ENCODE peak calls at places on chromosomes 7 and 10, in six cellular contexts. X is AG04449, J is mesothelial cell of epicardium, D is right lobe of liver, W is foreskin fibroblast, Z is GM12865. E is an unnamed sample.

GRCh38 chr10:6737758-6738463 is 157.8 kb upstream of the PRKCQ start:
- DNase-seq in X (no peak), J (no peak), D (no peak), W (peak), Z (no peak), E (no peak)

GRCh38 chr7:30510124-30511074 is 5.8 kb upstream of the GGCT start:
- DNase-seq in X (no peak), J (no peak), D (no peak), W (no peak), Z (peak), E (peak)

GRCh38 chr10:126384269-126384873 is 3.9 kb downstream of the ADAM12 start:
- DNase-seq in X (peak), J (no peak), D (no peak), W (peak), Z (no peak), E (no peak)

GRCh38 chr10:28592953-28593352 is 60.0 kb downstream of the WAC start:
- DNase-seq in X (peak), J (no peak), D (no peak), W (peak), Z (no peak), E (no peak)

GRCh38 chr7:124781907-124782306 is 16.3 kb upstream of the GPR37 start:
- DNase-seq in X (no peak), J (no peak), D (no peak), W (no peak), Z (no peak), E (no peak)

GRCh38 chr7:601573-602340 is 82.1 kb upstream of the PDGFA start:
- DNase-seq in X (no peak), J (no peak), D (peak), W (no peak), Z (peak), E (no peak)

GRCh38 chr7:134827436-134827835 is 48.0 kb downstream of the CALD1 start:
- DNase-seq in X (no peak), J (no peak), D (no peak), W (no peak), Z (no peak), E (no peak)

GRCh38 chr10:36126076-36126475 is 484.0 kb upstream of the FZD8 start:
- DNase-seq in X (no peak), J (no peak), D (no peak), W (no peak), Z (no peak), E (no peak)

GRCh38 chr7:100584046-100584676 is 1.8 kb downstream of the LRCH4 start:
- DNase-seq in X (no peak), J (no peak), D (no peak), W (peak), Z (peak), E (no peak)

GRCh38 chr10:46024948-46025347 is 5.5 kb downstream of the NCOA4 start:
- DNase-seq in X (no peak), J (no peak), D (no peak), W (no peak), Z (no peak), E (no peak)

GRCh38 chr7:90178592-90179279 is 24.5 kb downstream of the STEAP1 start:
- DNase-seq in X (no peak), J (no peak), D (no peak), W (peak), Z (peak), E (no peak)

GRCh38 chr7:27423290-27423689 is 180.7 kb downstream of the EVX1 start:
- DNase-seq in X (no peak), J (no peak), D (no peak), W (no peak), Z (no peak), E (no peak)

GRCh38 chr7:78261739-78262138 is 463.2 kb downstream of the PHTF2 start:
- DNase-seq in X (no peak), J (no peak), D (no peak), W (no peak), Z (no peak), E (no peak)

GRCh38 chr7:10973942-10974716 is 457 bp downstream of the PHF14 start:
- DNase-seq in X (no peak), J (no peak), D (no peak), W (peak), Z (peak), E (peak)

GRCh38 chr10:2978111-2978510 is 89.2 kb upstream of the PFKP start:
- DNase-seq in X (no peak), J (no peak), D (no peak), W (peak), Z (peak), E (no peak)

GRCh38 chr7:28799619-28800018 is 158.5 kb downstream of the TRIL start:
- DNase-seq in X (no peak), J (no peak), D (no peak), W (no peak), Z (no peak), E (no peak)

GRCh38 chr7:27129729-27130539 is 623 bp downstream of the HOXA4 start:
- DNase-seq in X (no peak), J (peak), D (no peak), W (no peak), Z (no peak), E (no peak)

GRCh38 chr10:43203491-43204393 is 63.1 kb downstream of the RASGEF1A start:
- DNase-seq in X (no peak), J (peak), D (peak), W (no peak), Z (peak), E (peak)
- TF ChIP-seq CTCF in X (no peak), J (no peak), D (no peak), W (no peak), Z (no peak), E (no peak)

GRCh38 chr7:36047254-36047653 is 105.8 kb upstream of the EEPD1 start:
- DNase-seq in X (no peak), J (no peak), D (no peak), W (no peak), Z (no peak), E (no peak)
- TF ChIP-seq CTCF in X (peak), J (no peak), D (no peak), W (peak), Z (peak), E (peak)

DNA sequence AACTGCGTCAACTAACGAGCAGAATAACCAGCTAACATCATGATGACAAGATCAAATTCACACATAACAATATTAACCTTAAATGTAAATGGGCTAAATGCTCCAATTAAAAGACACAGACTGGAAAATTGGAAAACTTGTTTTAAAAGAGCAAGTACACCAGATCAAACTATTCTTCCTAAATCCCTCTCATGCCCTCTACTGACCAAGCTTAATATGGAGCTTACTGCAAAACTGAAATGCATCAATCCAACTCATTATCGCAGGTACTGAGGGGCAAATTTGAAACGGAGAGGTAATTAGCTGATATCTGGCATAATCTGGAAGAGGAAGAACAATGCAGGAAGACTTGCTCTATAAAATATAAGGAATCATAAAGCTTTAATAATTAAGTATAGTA is 1223.8 kb downstream of the NXPH1 start:
- DNase-seq in X (no peak), J (no peak), D (no peak), W (no peak), Z (no peak), E (no peak)
- TF ChIP-seq CTCF in X (no peak), J (no peak), D (peak), W (no peak), Z (no peak), E (no peak)

DNA sequence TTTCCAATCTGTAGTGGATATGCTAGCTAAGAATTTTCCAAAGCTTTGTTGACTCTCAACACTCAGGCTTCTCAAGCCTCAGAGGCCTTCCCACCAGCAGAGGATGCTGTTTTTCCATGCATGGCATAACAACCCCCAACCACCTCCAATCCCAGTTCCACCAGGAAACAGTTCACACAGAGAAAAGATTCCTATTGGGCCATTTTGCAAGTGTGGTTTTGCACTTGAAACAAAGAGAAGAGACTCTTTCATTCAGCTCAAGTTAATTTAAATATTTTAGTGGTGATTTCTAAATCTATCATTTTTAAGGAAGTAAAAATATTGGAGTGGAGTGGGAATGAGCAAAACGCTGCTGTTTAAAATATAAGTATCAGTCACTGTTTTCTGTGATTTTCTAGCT is 105.6 kb upstream of the COL1A2 start:
- DNase-seq in X (no peak), J (peak), D (no peak), W (peak), Z (peak), E (peak)
- TF ChIP-seq CTCF in X (peak), J (peak), D (peak), W (peak), Z (peak), E (peak)

GRCh38 chr10:128156999-128157755 is 31.0 kb upstream of the MKI67 start:
- DNase-seq in X (no peak), J (no peak), D (peak), W (no peak), Z (no peak), E (no peak)
- TF ChIP-seq CTCF in X (no peak), J (no peak), D (no peak), W (no peak), Z (no peak), E (no peak)

GRCh38 chr10:61958793-61959192 is 57.3 kb downstream of the ARID5B start:
- DNase-seq in X (no peak), J (no peak), D (no peak), W (no peak), Z (no peak), E (no peak)

GRCh38 chr10:61960396-61961120 is 59.1 kb downstream of the ARID5B start:
- DNase-seq in X (no peak), J (no peak), D (no peak), W (no peak), Z (no peak), E (no peak)

GRCh38 chr10:61959814-61960213 is 58.3 kb downstream of the ARID5B start:
- DNase-seq in X (no peak), J (no peak), D (no peak), W (no peak), Z (no peak), E (no peak)

GRCh38 chr10:61957806-61958205 is 56.3 kb downstream of the ARID5B start:
- DNase-seq in X (no peak), J (no peak), D (no peak), W (no peak), Z (no peak), E (no peak)

GRCh38 chr10:61958311-61958710 is 56.8 kb downstream of the ARID5B start:
- DNase-seq in X (no peak), J (no peak), D (no peak), W (no peak), Z (no peak), E (no peak)
- TF ChIP-seq CTCF in X (no peak), J (no peak), D (no peak), W (no peak), Z (no peak), E (no peak)

GRCh38 chr10:34530778-34531177 is 284.3 kb downstream of the PARD3 start:
- DNase-seq in X (no peak), J (no peak), D (no peak), W (no peak), Z (no peak), E (no peak)

GRCh38 chr10:34526186-34526585 is 288.9 kb downstream of the PARD3 start:
- DNase-seq in X (no peak), J (no peak), D (no peak), W (no peak), Z (no peak), E (no peak)

GRCh38 chr10:34528320-34528719 is 286.8 kb downstream of the PARD3 start:
- DNase-seq in X (peak), J (no peak), D (no peak), W (peak), Z (no peak), E (no peak)

GRCh38 chr10:34524369-34525091 is 290.6 kb downstream of the PARD3 start:
- DNase-seq in X (no peak), J (no peak), D (no peak), W (no peak), Z (no peak), E (no peak)

GRCh38 chr10:34526758-34527730 is 288.1 kb downstream of the PARD3 start:
- DNase-seq in X (peak), J (no peak), D (no peak), W (peak), Z (peak), E (no peak)
- TF ChIP-seq CTCF in X (peak), J (no peak), D (no peak), W (no peak), Z (peak), E (no peak)

GRCh38 chr10:15725603-15726002 is 5.9 kb upstream of the ITGA8 start:
- DNase-seq in X (no peak), J (no peak), D (no peak), W (peak), Z (peak), E (no peak)
- TF ChIP-seq CTCF in X (peak), J (no peak), D (peak), W (peak), Z (peak), E (no peak)

GRCh38 chr10:118483496-118483895 is 112.0 kb downstream of the PRLHR start:
- DNase-seq in X (no peak), J (no peak), D (no peak), W (no peak), Z (no peak), E (no peak)
- TF ChIP-seq CTCF in X (no peak), J (no peak), D (no peak), W (no peak), Z (peak), E (no peak)

DNA sequence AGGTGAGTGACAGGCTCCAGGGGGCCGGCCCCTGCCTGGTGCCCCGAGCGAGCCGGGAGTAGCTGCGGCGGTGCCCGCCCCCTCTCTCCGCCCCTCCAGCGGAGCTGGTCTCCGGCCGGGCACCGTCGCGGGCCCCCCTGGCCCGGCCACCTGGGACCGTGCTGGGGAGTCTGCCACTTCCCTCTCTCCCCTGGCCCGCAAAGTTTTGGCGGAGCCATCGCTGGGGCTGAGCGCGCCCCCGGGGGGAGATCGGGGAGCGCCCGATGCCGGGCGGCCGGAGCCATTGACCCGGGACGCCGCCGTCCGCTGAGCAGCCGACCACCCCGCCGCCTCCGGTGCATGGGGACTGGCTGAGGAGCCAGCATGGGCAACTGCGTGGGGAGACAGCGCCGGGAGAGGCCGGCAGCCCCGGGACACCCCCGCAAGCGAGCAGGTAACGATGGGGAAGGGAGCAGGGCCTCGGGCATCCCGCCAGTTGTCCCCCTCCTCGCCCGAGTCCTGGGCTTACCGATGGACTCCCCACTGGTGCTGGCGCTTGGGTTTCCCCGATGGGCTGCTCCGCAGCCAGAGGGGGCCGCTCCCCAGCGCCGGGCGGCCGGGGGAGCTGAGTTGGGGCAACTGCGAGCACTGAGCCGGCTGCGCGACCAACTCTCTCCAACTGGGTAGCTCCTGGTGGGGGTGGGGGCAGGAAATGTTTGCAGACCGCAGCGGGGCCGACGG is at the start of gene UBTD1:
- DNase-seq in X (no peak), J (peak), D (peak), W (peak), Z (peak), E (peak)
- TF ChIP-seq CTCF in X (no peak), J (no peak), D (no peak), W (no peak), Z (no peak), E (no peak)